ENCODE peak calls at places on chromosome 4, in nine cellular contexts. S is esophagus muscularis mucosa, T is transverse colon, D is K562, Y is GM23338, M is suprapubic skin, E is stomach, A is SK-N-SH, I is vagina. P is an unnamed sample.

GRCh38 chr4:87919951-87920350 is 55.6 kb upstream of the SPP1 start:
- DNase-seq in S (no peak), T (no peak), D (no peak), Y (no peak), M (no peak), E (no peak), A (no peak), I (no peak), P (no peak)

GRCh38 chr4:15776871-15777648 is 1.1 kb upstream of the CD38 start:
- DNase-seq in S (no peak), T (no peak), D (no peak), Y (no peak), M (no peak), E (no peak), A (no peak), I (no peak), P (no peak)

GRCh38 chr4:94621491-94622080 is 136.2 kb upstream of the BMPR1B start:
- DNase-seq in S (no peak), T (no peak), D (peak; percentile 53), Y (peak; percentile 62), M (no peak), E (no peak), A (peak; percentile 37), I (no peak), P (peak; percentile 22)

GRCh38 chr4:107219681-107220080 is 183.6 kb upstream of the DKK2 start:
- DNase-seq in S (no peak), T (no peak), D (no peak), Y (no peak), M (no peak), E (no peak), A (no peak), I (no peak), P (no peak)

GRCh38 chr4:5863461-5864113 is 29.3 kb downstream of the CRMP1 start:
- DNase-seq in S (no peak), T (no peak), D (no peak), Y (peak; percentile 46), M (no peak), E (no peak), A (no peak), I (no peak), P (no peak)

GRCh38 chr4:102535398-102536082 is 34.4 kb downstream of the NFKB1 start:
- DNase-seq in S (no peak), T (no peak), D (no peak), Y (no peak), M (no peak), E (no peak), A (no peak), I (no peak), P (no peak)

GRCh38 chr4:153246446-153247115 is 42.3 kb downstream of the TRIM2 start:
- DNase-seq in S (no peak), T (peak; percentile 55), D (no peak), Y (no peak), M (no peak), E (no peak), A (no peak), I (no peak), P (no peak)

GRCh38 chr4:153079824-153080486 is 124.3 kb upstream of the TRIM2 start:
- DNase-seq in S (peak; percentile 86), T (no peak), D (no peak), Y (no peak), M (no peak), E (no peak), A (no peak), I (peak; percentile 54), P (no peak)

GRCh38 chr4:7425171-7425570 is 9.6 kb downstream of the PSAPL1 start:
- DNase-seq in S (no peak), T (peak; percentile 2), D (no peak), Y (no peak), M (peak; percentile 24), E (peak; percentile 22), A (peak; percentile 16), I (no peak), P (no peak)

GRCh38 chr4:105714071-105714521 is 5.5 kb downstream of the GSTCD start:
- DNase-seq in S (no peak), T (no peak), D (no peak), Y (no peak), M (no peak), E (no peak), A (no peak), I (no peak), P (no peak)

GRCh38 chr4:145870155-145871020 is 68.2 kb downstream of the ZNF827 start:
- DNase-seq in S (no peak), T (no peak), D (no peak), Y (no peak), M (no peak), E (no peak), A (no peak), I (no peak), P (no peak)

GRCh38 chr4:40176602-40177001 is 20.2 kb upstream of the RHOH start:
- DNase-seq in S (no peak), T (no peak), D (peak; percentile 66), Y (peak; percentile 76), M (no peak), E (no peak), A (no peak), I (no peak), P (no peak)

GRCh38 chr4:165464813-165465381 is 86.1 kb downstream of the CPE start:
- DNase-seq in S (no peak), T (no peak), D (peak; percentile 62), Y (peak; percentile 64), M (no peak), E (no peak), A (peak; percentile 54), I (no peak), P (no peak)

GRCh38 chr4:16104520-16104919 is 20.7 kb upstream of the PROM1 start:
- DNase-seq in S (peak; percentile 66), T (no peak), D (no peak), Y (no peak), M (no peak), E (no peak), A (no peak), I (no peak), P (no peak)

GRCh38 chr4:133152330-133152791 is 3.3 kb downstream of the PCDH10 start:
- DNase-seq in S (no peak), T (no peak), D (no peak), Y (peak; percentile 29), M (no peak), E (no peak), A (no peak), I (no peak), P (no peak)

GRCh38 chr4:85595098-85595775 is 120.3 kb downstream of the ARHGAP24 start:
- DNase-seq in S (no peak), T (no peak), D (no peak), Y (no peak), M (no peak), E (no peak), A (no peak), I (no peak), P (no peak)

GRCh38 chr4:24476209-24476781 is 108.1 kb downstream of the DHX15 start:
- DNase-seq in S (no peak), T (no peak), D (peak; percentile 14), Y (peak; percentile 61), M (no peak), E (no peak), A (peak; percentile 43), I (no peak), P (no peak)

DNA sequence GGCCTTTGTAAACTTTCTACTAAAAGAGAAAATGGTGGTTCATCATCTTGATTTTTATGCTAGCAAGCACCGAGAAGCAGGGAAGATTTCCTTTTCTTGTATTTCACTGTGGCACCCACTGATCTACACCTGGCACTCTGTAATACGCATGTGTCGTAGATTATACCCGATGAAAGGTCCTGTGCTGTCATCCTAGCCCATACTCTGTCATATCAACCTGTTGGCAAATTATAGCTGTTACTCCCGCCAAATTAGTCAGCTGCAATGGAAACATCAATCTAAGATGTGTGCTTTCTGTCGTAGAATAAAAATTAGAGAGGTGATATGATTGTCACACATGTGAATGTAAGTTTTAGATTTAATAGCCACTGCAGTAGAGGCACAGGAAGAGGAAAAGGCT is 263.4 kb upstream of the PITX2 start:
- DNase-seq in S (no peak), T (no peak), D (no peak), Y (no peak), M (no peak), E (no peak), A (no peak), I (no peak), P (no peak)
- TF ChIP-seq POLR2AphosphoS5 in S (no peak), T (no peak), D (no peak), Y (no peak), M (no peak), E (no peak), A (no peak), I (no peak), P (no peak)

GRCh38 chr4:1713003-1713397 is 881 bp upstream of the SLBP start:
- DNase-seq in S (no peak), T (no peak), D (no peak), Y (peak; percentile 82), M (no peak), E (no peak), A (no peak), I (no peak), P (no peak)

GRCh38 chr4:1716065-1716945 is 4.2 kb upstream of the SLBP start:
- DNase-seq in S (no peak), T (no peak), D (no peak), Y (no peak), M (no peak), E (no peak), A (peak; percentile 33), I (no peak), P (no peak)

GRCh38 chr4:1717129-1718094 is 3.7 kb downstream of the TMEM129 start:
- DNase-seq in S (no peak), T (no peak), D (no peak), Y (no peak), M (no peak), E (no peak), A (peak; percentile 18), I (no peak), P (no peak)

GRCh38 chr4:1714303-1715001 is 2.3 kb upstream of the SLBP start:
- DNase-seq in S (no peak), T (no peak), D (peak; percentile 65), Y (peak; percentile 80), M (no peak), E (no peak), A (no peak), I (no peak), P (no peak)

GRCh38 chr4:1715002-1715761 is 3.1 kb upstream of the SLBP start:
- DNase-seq in S (no peak), T (peak; percentile 31), D (peak; percentile 34), Y (no peak), M (no peak), E (no peak), A (no peak), I (no peak), P (no peak)
- TF ChIP-seq POLR2AphosphoS5 in S (no peak), T (no peak), D (no peak), Y (no peak), M (no peak), E (no peak), A (peak; percentile 9), I (no peak), P (no peak)

GRCh38 chr4:2574863-2575262 is 38.4 kb downstream of the FAM193A start:
- DNase-seq in S (no peak), T (no peak), D (no peak), Y (no peak), M (no peak), E (no peak), A (no peak), I (no peak), P (no peak)
- TF ChIP-seq POLR2AphosphoS5 in S (no peak), T (no peak), D (no peak), Y (no peak), M (no peak), E (no peak), A (no peak), I (no peak), P (no peak)

GRCh38 chr4:122065149-122065548 is 87.0 kb upstream of the BLTP1 start:
- DNase-seq in S (no peak), T (no peak), D (no peak), Y (no peak), M (no peak), E (no peak), A (no peak), I (no peak), P (no peak)

GRCh38 chr4:122065915-122066314 is 86.2 kb upstream of the BLTP1 start:
- DNase-seq in S (no peak), T (no peak), D (peak; percentile 6), Y (no peak), M (no peak), E (no peak), A (no peak), I (no peak), P (no peak)
- TF ChIP-seq POLR2AphosphoS5 in S (no peak), T (no peak), D (no peak), Y (no peak), M (no peak), E (no peak), A (no peak), I (no peak), P (no peak)

P was measured in GM12891.